ENCODE peak calls at places on chromosome 19, in eight cellular contexts. One of them, this sample, is unnamed.

GRCh38 chr19:28307460-28307859 is 905.5 kb downstream of the UQCRFS1 start:
- DNase-seq in AG04450: no peak
- DNase-seq in EL: no peak
- DNase-seq in activated CD4-positive, CD25-positive, alpha-beta regulatory T cell treated with anti-CD3 and anti-CD28 coated beads, Interleukin-2, amount 50 U/mL, for 16 hours: no peak
- DNase-seq in NCI-H1105: no peak
- DNase-seq in H7: no peak
- DNase-seq in stimulated activated CD8-positive, alpha-beta memory T cell treated with anti-CD3 and anti-CD28 coated beads, Interleukin-4, amount 100 ng/mL, for 24 hours: no peak
- DNase-seq in NCI-H510A: no peak
- DNase-seq in this sample: no peak

GRCh38 chr19:31278555-31279435 is 70.4 kb downstream of the TSHZ3 start:
- DNase-seq in stimulated activated CD8-positive, alpha-beta memory T cell treated with anti-CD3 and anti-CD28 coated beads, Interleukin-4, amount 100 ng/mL, for 24 hours: no peak
- DNase-seq in AG04450: no peak
- DNase-seq in activated CD4-positive, CD25-positive, alpha-beta regulatory T cell treated with anti-CD3 and anti-CD28 coated beads, Interleukin-2, amount 50 U/mL, for 16 hours: no peak
- DNase-seq in NCI-H510A: no peak
- DNase-seq in NCI-H1105: no peak
- DNase-seq in H7: no peak
- DNase-seq in EL: no peak
- DNase-seq in this sample: no peak

GRCh38 chr19:49391581-49392399 is 3.7 kb downstream of the KASH5 start:
- DNase-seq in stimulated activated CD8-positive, alpha-beta memory T cell treated with anti-CD3 and anti-CD28 coated beads, Interleukin-4, amount 100 ng/mL, for 24 hours: peak; percentile 62
- DNase-seq in activated CD4-positive, CD25-positive, alpha-beta regulatory T cell treated with anti-CD3 and anti-CD28 coated beads, Interleukin-2, amount 50 U/mL, for 16 hours: peak; percentile 68
- DNase-seq in NCI-H1105: peak; percentile 70
- DNase-seq in AG04450: peak; percentile 20
- DNase-seq in NCI-H510A: peak; percentile 73
- DNase-seq in EL: peak; percentile 64
- DNase-seq in H7: peak; percentile 95
- DNase-seq in this sample: peak; percentile 48

GRCh38 chr19:3649888-3650287 is 23.3 kb upstream of the CACTIN start:
- DNase-seq in NCI-H510A: no peak
- DNase-seq in NCI-H1105: no peak
- DNase-seq in H7: peak; percentile 82
- DNase-seq in activated CD4-positive, CD25-positive, alpha-beta regulatory T cell treated with anti-CD3 and anti-CD28 coated beads, Interleukin-2, amount 50 U/mL, for 16 hours: no peak
- DNase-seq in AG04450: no peak
- DNase-seq in EL: no peak
- DNase-seq in stimulated activated CD8-positive, alpha-beta memory T cell treated with anti-CD3 and anti-CD28 coated beads, Interleukin-4, amount 100 ng/mL, for 24 hours: no peak
- DNase-seq in this sample: no peak

GRCh38 chr19:45769821-45770191 is 754 bp upstream of the SIX5 start:
- DNase-seq in activated CD4-positive, CD25-positive, alpha-beta regulatory T cell treated with anti-CD3 and anti-CD28 coated beads, Interleukin-2, amount 50 U/mL, for 16 hours: no peak
- DNase-seq in H7: peak; percentile 69
- DNase-seq in NCI-H1105: peak; percentile 38
- DNase-seq in stimulated activated CD8-positive, alpha-beta memory T cell treated with anti-CD3 and anti-CD28 coated beads, Interleukin-4, amount 100 ng/mL, for 24 hours: no peak
- DNase-seq in EL: no peak
- DNase-seq in NCI-H510A: no peak
- DNase-seq in AG04450: no peak
- DNase-seq in this sample: peak; percentile 3

GRCh38 chr19:14159059-14159458 is 22.7 kb upstream of the ASF1B start:
- DNase-seq in H7: peak; percentile 42
- DNase-seq in stimulated activated CD8-positive, alpha-beta memory T cell treated with anti-CD3 and anti-CD28 coated beads, Interleukin-4, amount 100 ng/mL, for 24 hours: no peak
- DNase-seq in EL: no peak
- DNase-seq in NCI-H1105: no peak
- DNase-seq in NCI-H510A: no peak
- DNase-seq in AG04450: no peak
- DNase-seq in activated CD4-positive, CD25-positive, alpha-beta regulatory T cell treated with anti-CD3 and anti-CD28 coated beads, Interleukin-2, amount 50 U/mL, for 16 hours: no peak
- DNase-seq in this sample: no peak

GRCh38 chr19:10654610-10655456 is 687 bp downstream of the ILF3 start:
- DNase-seq in NCI-H1105: peak; percentile 66
- DNase-seq in activated CD4-positive, CD25-positive, alpha-beta regulatory T cell treated with anti-CD3 and anti-CD28 coated beads, Interleukin-2, amount 50 U/mL, for 16 hours: no peak
- DNase-seq in AG04450: no peak
- DNase-seq in H7: peak; percentile 99
- DNase-seq in stimulated activated CD8-positive, alpha-beta memory T cell treated with anti-CD3 and anti-CD28 coated beads, Interleukin-4, amount 100 ng/mL, for 24 hours: peak; percentile 37
- DNase-seq in NCI-H510A: peak; percentile 71
- DNase-seq in EL: peak; percentile 57
- DNase-seq in this sample: peak; percentile 31

GRCh38 chr19:808176-808741 is 11.0 kb downstream of the PTBP1 start:
- DNase-seq in activated CD4-positive, CD25-positive, alpha-beta regulatory T cell treated with anti-CD3 and anti-CD28 coated beads, Interleukin-2, amount 50 U/mL, for 16 hours: no peak
- DNase-seq in H7: peak; percentile 75
- DNase-seq in NCI-H510A: no peak
- DNase-seq in EL: no peak
- DNase-seq in AG04450: no peak
- DNase-seq in NCI-H1105: no peak
- DNase-seq in stimulated activated CD8-positive, alpha-beta memory T cell treated with anti-CD3 and anti-CD28 coated beads, Interleukin-4, amount 100 ng/mL, for 24 hours: no peak
- DNase-seq in this sample: no peak

GRCh38 chr19:3977242-3978143 is 6.6 kb upstream of the DAPK3 start:
- DNase-seq in activated CD4-positive, CD25-positive, alpha-beta regulatory T cell treated with anti-CD3 and anti-CD28 coated beads, Interleukin-2, amount 50 U/mL, for 16 hours: no peak
- DNase-seq in H7: peak; percentile 81
- DNase-seq in AG04450: no peak
- DNase-seq in NCI-H1105: no peak
- DNase-seq in stimulated activated CD8-positive, alpha-beta memory T cell treated with anti-CD3 and anti-CD28 coated beads, Interleukin-4, amount 100 ng/mL, for 24 hours: no peak
- DNase-seq in EL: no peak
- DNase-seq in NCI-H510A: no peak
- DNase-seq in this sample: no peak

GRCh38 chr19:18344546-18344945 is 4.1 kb downstream of the PGPEP1 start:
- DNase-seq in NCI-H510A: no peak
- DNase-seq in AG04450: no peak
- DNase-seq in NCI-H1105: no peak
- DNase-seq in activated CD4-positive, CD25-positive, alpha-beta regulatory T cell treated with anti-CD3 and anti-CD28 coated beads, Interleukin-2, amount 50 U/mL, for 16 hours: no peak
- DNase-seq in EL: no peak
- DNase-seq in stimulated activated CD8-positive, alpha-beta memory T cell treated with anti-CD3 and anti-CD28 coated beads, Interleukin-4, amount 100 ng/mL, for 24 hours: no peak
- DNase-seq in H7: peak; percentile 38
- DNase-seq in this sample: no peak

GRCh38 chr19:39998511-39998910 is 1.7 kb downstream of the ZNF546 start:
- DNase-seq in H7: no peak
- DNase-seq in NCI-H510A: no peak
- DNase-seq in activated CD4-positive, CD25-positive, alpha-beta regulatory T cell treated with anti-CD3 and anti-CD28 coated beads, Interleukin-2, amount 50 U/mL, for 16 hours: no peak
- DNase-seq in stimulated activated CD8-positive, alpha-beta memory T cell treated with anti-CD3 and anti-CD28 coated beads, Interleukin-4, amount 100 ng/mL, for 24 hours: no peak
- DNase-seq in NCI-H1105: no peak
- DNase-seq in EL: peak; percentile 13
- DNase-seq in AG04450: no peak
- DNase-seq in this sample: peak; percentile 8

GRCh38 chr19:46299004-46299509 is 2.2 kb downstream of the HIF3A start:
- DNase-seq in NCI-H1105: peak; percentile 97
- DNase-seq in AG04450: peak; percentile 48
- DNase-seq in EL: peak; percentile 82
- DNase-seq in H7: peak; percentile 71
- DNase-seq in activated CD4-positive, CD25-positive, alpha-beta regulatory T cell treated with anti-CD3 and anti-CD28 coated beads, Interleukin-2, amount 50 U/mL, for 16 hours: no peak
- DNase-seq in stimulated activated CD8-positive, alpha-beta memory T cell treated with anti-CD3 and anti-CD28 coated beads, Interleukin-4, amount 100 ng/mL, for 24 hours: no peak
- DNase-seq in NCI-H510A: peak; percentile 93
- DNase-seq in this sample: peak; percentile 41

GRCh38 chr19:6773323-6773931 is 919 bp downstream of the VAV1 start:
- DNase-seq in H7: peak; percentile 76
- DNase-seq in EL: no peak
- DNase-seq in AG04450: no peak
- DNase-seq in activated CD4-positive, CD25-positive, alpha-beta regulatory T cell treated with anti-CD3 and anti-CD28 coated beads, Interleukin-2, amount 50 U/mL, for 16 hours: peak; percentile 11
- DNase-seq in NCI-H1105: no peak
- DNase-seq in stimulated activated CD8-positive, alpha-beta memory T cell treated with anti-CD3 and anti-CD28 coated beads, Interleukin-4, amount 100 ng/mL, for 24 hours: peak; percentile 45
- DNase-seq in NCI-H510A: no peak
- DNase-seq in this sample: no peak

This sample was measured in RCC 7860.